ENCODE peak calls at places on chromosomes 2 and 18, in ten cellular contexts. D, Q, G, V, W, L, N, Z, Y and U are unnamed samples.

GRCh38 chr2:18301421-18302139 is 258.9 kb downstream of the RDH14 start:
- DNase-seq in D (no peak), Q (no peak), G (peak), V (peak), W (no peak), L (no peak), N (no peak), Z (no peak), Y (no peak), U (no peak)

GRCh38 chr2:70261501-70261900 is 3.6 kb downstream of the PCYOX1 start:
- DNase-seq in D (no peak), Q (no peak), G (no peak), V (no peak), W (no peak), L (no peak), N (no peak), Z (no peak), Y (no peak), U (no peak)

GRCh38 chr2:149991576-149991975 is 404.0 kb upstream of the MMADHC start:
- DNase-seq in D (no peak), Q (no peak), G (no peak), V (no peak), W (no peak), L (no peak), N (no peak), Z (peak), Y (no peak), U (no peak)

GRCh38 chr2:149040451-149040850 is 2.0 kb downstream of the LYPD6B start:
- DNase-seq in D (no peak), Q (peak), G (peak), V (no peak), W (no peak), L (no peak), N (peak), Z (no peak), Y (no peak), U (no peak)

GRCh38 chr18:68498185-68498584 is 216.7 kb downstream of the TMX3 start:
- DNase-seq in D (no peak), Q (no peak), G (no peak), V (no peak), W (no peak), L (no peak), N (no peak), Z (no peak), Y (no peak), U (no peak)

GRCh38 chr18:79804130-79804772 is 6.5 kb downstream of the KCNG2 start:
- DNase-seq in D (no peak), Q (no peak), G (no peak), V (no peak), W (no peak), L (no peak), N (no peak), Z (no peak), Y (no peak), U (peak)

GRCh38 chr2:135175177-135175576 is 123.1 kb downstream of the RAB3GAP1 start:
- DNase-seq in D (no peak), Q (no peak), G (no peak), V (no peak), W (no peak), L (peak), N (no peak), Z (no peak), Y (no peak), U (no peak)

GRCh38 chr18:55861266-55861665 is 273.3 kb upstream of the TCF4 start:
- DNase-seq in D (peak), Q (peak), G (peak), V (peak), W (no peak), L (peak), N (no peak), Z (peak), Y (no peak), U (no peak)

GRCh38 chr2:55598056-55598795 is 19.2 kb downstream of the PPP4R3B start:
- DNase-seq in D (no peak), Q (no peak), G (no peak), V (no peak), W (no peak), L (no peak), N (no peak), Z (no peak), Y (no peak), U (no peak)

GRCh38 chr2:101200714-101201113 is 49.5 kb upstream of the TBC1D8 start:
- DNase-seq in D (peak), Q (peak), G (no peak), V (no peak), W (no peak), L (no peak), N (no peak), Z (peak), Y (no peak), U (no peak)

GRCh38 chr2:20050104-20050711 is 1.2 kb downstream of the LAPTM4A start:
- DNase-seq in D (peak), Q (peak), G (no peak), V (peak), W (no peak), L (peak), N (no peak), Z (peak), Y (peak), U (no peak)

GRCh38 chr18:12283666-12284065 is 24.4 kb upstream of the TUBB6 start:
- DNase-seq in D (no peak), Q (no peak), G (no peak), V (no peak), W (no peak), L (no peak), N (no peak), Z (no peak), Y (no peak), U (no peak)

GRCh38 chr18:47968721-47969120 is 38.3 kb upstream of the SMAD2 start:
- DNase-seq in D (no peak), Q (no peak), G (peak), V (peak), W (no peak), L (no peak), N (no peak), Z (peak), Y (no peak), U (no peak)

GRCh38 chr2:71554706-71555056 is 101.3 kb downstream of the DYSF start:
- DNase-seq in D (no peak), Q (no peak), G (no peak), V (no peak), W (no peak), L (no peak), N (no peak), Z (no peak), Y (no peak), U (peak)

GRCh38 chr18:72672364-72673151 is 128.4 kb upstream of the CBLN2 start:
- DNase-seq in D (peak), Q (peak), G (no peak), V (peak), W (no peak), L (peak), N (peak), Z (peak), Y (no peak), U (no peak)

GRCh38 chr2:70946832-70947442 is 11.2 kb downstream of the ATP6V1B1 start:
- DNase-seq in D (peak), Q (peak), G (no peak), V (no peak), W (peak), L (peak), N (peak), Z (peak), Y (no peak), U (no peak)

GRCh38 chr2:196421880-196422279 is 217.6 kb upstream of the CCDC150 start:
- DNase-seq in D (no peak), Q (no peak), G (no peak), V (no peak), W (no peak), L (no peak), N (no peak), Z (no peak), Y (no peak), U (no peak)

GRCh38 chr2:135563793-135564192 is 32.5 kb downstream of the R3HDM1 start:
- DNase-seq in D (peak), Q (peak), G (peak), V (peak), W (no peak), L (no peak), N (no peak), Z (no peak), Y (no peak), U (no peak)

GRCh38 chr2:100976634-100977391 is 25.3 kb upstream of the RPL31 start:
- DNase-seq in D (no peak), Q (peak), G (no peak), V (peak), W (no peak), L (no peak), N (no peak), Z (no peak), Y (no peak), U (no peak)

GRCh38 chr2:109143214-109144187 is 14.5 kb downstream of the SH3RF3 start:
- DNase-seq in D (no peak), Q (no peak), G (no peak), V (no peak), W (no peak), L (no peak), N (no peak), Z (no peak), Y (no peak), U (no peak)

GRCh38 chr2:74206180-74206688 is 7.8 kb downstream of the MTHFD2 start:
- DNase-seq in D (peak), Q (peak), G (peak), V (no peak), W (no peak), L (no peak), N (no peak), Z (peak), Y (no peak), U (peak)

GRCh38 chr2:217275091-217275490 is 415.2 kb upstream of the TNP1 start:
- DNase-seq in D (no peak), Q (peak), G (no peak), V (no peak), W (no peak), L (no peak), N (no peak), Z (no peak), Y (no peak), U (no peak)

GRCh38 chr2:236600892-236601291 is 31.3 kb downstream of the ACKR3 start:
- DNase-seq in D (peak), Q (no peak), G (no peak), V (no peak), W (no peak), L (peak), N (no peak), Z (no peak), Y (no peak), U (peak)

GRCh38 chr2:204452464-204453023 is 92.7 kb upstream of the PARD3B start:
- DNase-seq in D (peak), Q (peak), G (peak), V (peak), W (no peak), L (peak), N (peak), Z (peak), Y (peak), U (no peak)

GRCh38 chr2:241901500-241902351 is 32.2 kb downstream of the RTP5 start:
- DNase-seq in D (peak), Q (peak), G (no peak), V (no peak), W (no peak), L (no peak), N (peak), Z (peak), Y (no peak), U (peak)

GRCh38 chr2:222120933-222121332 is 177.9 kb downstream of the PAX3 start:
- DNase-seq in D (no peak), Q (no peak), G (no peak), V (no peak), W (no peak), L (no peak), N (no peak), Z (no peak), Y (no peak), U (no peak)

GRCh38 chr2:47867205-47867604 is 39.1 kb downstream of the FBXO11 start:
- DNase-seq in D (peak), Q (peak), G (no peak), V (peak), W (no peak), L (no peak), N (no peak), Z (peak), Y (no peak), U (no peak)

GRCh38 chr2:224628416-224628815 is 43.3 kb upstream of the CUL3 start:
- DNase-seq in D (no peak), Q (no peak), G (no peak), V (no peak), W (no peak), L (no peak), N (no peak), Z (no peak), Y (no peak), U (no peak)

GRCh38 chr18:74856967-74857366 is 259.3 kb downstream of the ZNF407 start:
- DNase-seq in D (no peak), Q (no peak), G (no peak), V (no peak), W (no peak), L (peak), N (no peak), Z (no peak), Y (no peak), U (no peak)